ENCODE peak calls at places on chromosomes 3 and 15, in six cellular contexts. R is fibroblast of the aortic adventitia, B is astrocyte of the spinal cord, O is tibial nerve, F is colonic mucosa, S is pancreas. X is an unnamed sample.

GRCh38 chr15:82641129-82641798 is 5.9 kb downstream of the CPEB1 start:
- DNase-seq in S (no peak), O (no peak), F (no peak), B (no peak), R (no peak), X (no peak)

GRCh38 chr3:195859061-195859845 is 47.5 kb upstream of the MUC4 start:
- DNase-seq in F (peak), B (peak), S (peak), R (peak), O (peak), X (peak)

GRCh38 chr15:42784705-42785104 is 47.8 kb upstream of the CDAN1 start:
- DNase-seq in S (no peak), R (no peak), O (no peak), B (no peak), F (no peak), X (no peak)

GRCh38 chr3:16060358-16060852 is 114.1 kb upstream of the GALNT15 start:
- DNase-seq in R (peak), F (no peak), S (no peak), B (peak), O (peak), X (no peak)

GRCh38 chr3:193942516-193943055 is 193.4 kb upstream of the HES1 start:
- DNase-seq in O (no peak), R (no peak), B (no peak), S (no peak), F (no peak), X (no peak)

GRCh38 chr3:2656806-2657205 is 453.4 kb downstream of the IL5RA start:
- DNase-seq in F (no peak), R (peak), S (no peak), B (no peak), O (no peak), X (no peak)

GRCh38 chr15:58070801-58071418 is 5.4 kb upstream of the ALDH1A2 start:
- DNase-seq in R (peak), S (peak), O (peak), B (peak), F (peak), X (peak)

GRCh38 chr15:68730491-68731317 is 90.0 kb downstream of the ANP32A start:
- DNase-seq in R (peak), O (no peak), S (no peak), B (peak), F (peak), X (peak)

GRCh38 chr15:90219421-90220141 is 14.2 kb downstream of the CIB1 start:
- DNase-seq in S (peak), B (no peak), O (no peak), F (no peak), R (no peak), X (no peak)

GRCh38 chr3:52234516-52235447 is 4.2 kb downstream of the TWF2 start:
- DNase-seq in O (no peak), B (no peak), R (no peak), S (peak), F (no peak), X (no peak)

GRCh38 chr3:10280571-10280970 is 12.2 kb downstream of the GHRL start:
- DNase-seq in S (no peak), F (no peak), B (no peak), O (no peak), R (no peak), X (no peak)

GRCh38 chr3:33513262-33513863 is 73.2 kb upstream of the UBP1 start:
- DNase-seq in O (no peak), B (no peak), R (no peak), F (no peak), S (no peak), X (no peak)

GRCh38 chr3:100316656-100317069 is 17.9 kb upstream of the NIT2 start:
- DNase-seq in F (peak), O (no peak), R (peak), S (no peak), B (peak), X (peak)

DNA sequence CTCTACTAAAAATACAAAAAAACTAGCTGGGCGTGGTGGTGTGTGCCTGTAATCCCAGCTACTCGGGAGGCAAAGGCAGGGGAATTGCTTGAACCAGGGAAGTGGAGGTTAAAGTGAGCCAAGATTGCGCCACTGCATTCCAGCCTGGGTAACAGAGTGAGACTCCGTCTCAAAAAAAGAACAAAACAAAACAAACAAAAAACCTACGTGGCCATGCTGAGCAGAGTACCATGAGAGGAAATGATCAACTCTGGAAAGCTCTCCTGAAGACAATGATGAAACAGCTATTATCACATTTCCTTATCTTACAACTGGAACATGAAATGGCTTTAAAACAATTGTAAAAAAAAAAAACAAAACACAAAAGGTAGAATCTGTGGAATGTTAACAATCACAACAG is 75.2 kb downstream of the CHSY1 start:
- DNase-seq in B (no peak), F (no peak), R (peak), S (no peak), O (no peak), X (no peak)
- H3K4me3 ChIP-seq in B (no peak), F (no peak), R (no peak), S (no peak), O (no peak), X (no peak)

DNA sequence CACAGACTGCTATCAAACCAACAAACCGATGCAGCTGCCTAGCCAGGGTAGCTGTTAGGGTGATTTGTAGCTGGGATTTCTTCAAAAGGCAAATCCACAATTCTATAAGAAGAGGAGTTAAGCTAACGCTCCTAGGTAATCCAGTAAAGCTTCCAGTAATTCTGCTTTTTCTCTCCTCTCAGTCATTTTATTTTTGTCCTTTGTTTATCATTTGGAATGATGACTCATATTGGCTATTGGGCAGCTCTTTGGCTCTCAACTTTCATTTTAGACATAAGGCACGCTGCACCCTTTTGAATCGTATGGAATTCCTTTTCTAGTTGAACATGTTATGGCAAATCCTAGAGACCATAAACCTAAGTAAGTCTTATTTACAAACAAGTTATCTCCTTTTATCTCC is 53.2 kb upstream of the PPARG start:
- DNase-seq in F (no peak), S (no peak), O (no peak), B (peak), R (peak), X (no peak)
- H3K4me3 ChIP-seq in F (no peak), S (no peak), O (no peak), B (no peak), R (no peak), X (no peak)

DNA sequence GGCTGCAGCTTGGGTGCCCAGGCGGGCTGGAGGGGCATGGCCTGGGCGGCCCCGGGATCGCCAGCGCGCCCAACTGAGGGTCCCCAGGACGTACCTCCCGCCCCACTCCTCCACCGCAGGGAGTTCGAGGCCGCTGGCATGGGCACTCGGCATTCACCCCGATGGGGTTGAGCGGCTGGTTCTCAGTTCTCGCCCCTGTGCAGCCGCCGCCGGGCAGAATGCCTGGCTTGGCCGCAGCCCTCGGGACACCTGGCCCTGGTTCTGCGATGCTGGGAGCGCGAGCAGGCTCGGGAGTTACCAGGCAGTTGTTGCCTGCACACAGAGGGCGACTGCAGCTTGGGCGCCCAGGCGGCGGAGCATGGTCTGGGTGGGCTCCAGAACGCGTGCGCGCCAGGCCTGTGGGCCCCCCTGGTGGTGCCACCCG is 121.4 kb downstream of the LMLN start:
- DNase-seq in S (peak), F (no peak), R (no peak), O (no peak), B (no peak), X (no peak)
- H3K4me3 ChIP-seq in S (no peak), F (no peak), R (no peak), O (no peak), B (no peak), X (no peak)

DNA sequence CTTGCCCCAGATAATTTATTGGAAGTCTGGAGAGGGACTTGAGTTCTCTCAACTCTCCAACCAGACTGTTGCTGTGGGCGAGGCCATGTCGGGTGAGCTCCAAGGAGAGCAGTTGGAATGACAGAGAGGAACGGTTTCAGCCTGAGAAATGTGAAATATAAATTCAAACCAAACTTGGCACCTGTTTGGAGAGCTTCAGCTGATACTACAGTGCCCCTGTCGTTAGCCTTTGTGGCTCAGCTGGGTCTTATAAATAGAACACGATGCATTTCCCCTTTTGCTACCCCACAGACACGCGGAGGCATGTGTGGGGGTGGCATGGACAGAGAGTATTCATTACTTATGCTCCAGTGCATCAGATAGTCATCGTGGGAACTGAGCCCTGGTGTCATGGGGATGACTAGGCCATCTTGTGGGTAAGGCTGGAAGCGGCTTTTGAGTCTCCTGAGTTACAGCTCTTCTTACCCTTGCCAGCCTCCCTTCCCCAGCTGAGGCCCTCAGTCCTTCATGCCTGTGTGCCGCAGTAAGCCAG is 15.6 kb downstream of the SMAD3 start:
- DNase-seq in R (peak), B (peak), F (peak), S (no peak), O (no peak), X (peak)
- H3K4me3 ChIP-seq in R (peak), B (no peak), F (no peak), S (no peak), O (no peak), X (no peak)

GRCh38 chr3:38458796-38459498 is 5.3 kb downstream of the ACVR2B start:
- DNase-seq in S (peak), B (peak), O (no peak), F (peak), R (peak), X (no peak)
- H3K4me3 ChIP-seq in S (peak), B (no peak), O (no peak), F (peak), R (no peak), X (no peak)

GRCh38 chr15:51739056-51739455 is 1.6 kb upstream of the LYSMD2 start:
- DNase-seq in B (no peak), S (no peak), O (no peak), F (no peak), R (no peak), X (no peak)

GRCh38 chr15:51736069-51736468 is 1.4 kb downstream of the LYSMD2 start:
- DNase-seq in R (no peak), S (no peak), O (no peak), F (peak), B (no peak), X (no peak)

GRCh38 chr15:51737538-51738305 is at the start of gene LYSMD2:
- DNase-seq in B (peak), O (peak), S (peak), R (no peak), F (peak), X (no peak)

GRCh38 chr15:51736646-51737537 is 563 bp downstream of the LYSMD2 start:
- DNase-seq in B (no peak), S (peak), F (peak), R (no peak), O (peak), X (no peak)

GRCh38 chr15:51738553-51738952 is 1.1 kb upstream of the LYSMD2 start:
- DNase-seq in S (no peak), O (no peak), F (peak), R (no peak), B (no peak), X (no peak)
- H3K4me3 ChIP-seq in S (no peak), O (no peak), F (no peak), R (no peak), B (no peak), X (no peak)

X was measured in Jurkat, Clone E6-1.